ENCODE peak calls at places on chromosomes 6 and 20, in eight cellular contexts. U, K, X, P, M, C, V and B are unnamed samples.

GRCh38 chr6:169827372-169827771 is 76.0 kb downstream of the ERMARD start:
- DNase-seq in U (no peak), K (no peak), X (no peak), P (no peak), M (no peak), C (no peak), V (no peak), B (no peak)

GRCh38 chr6:84979541-84979940 is 215.1 kb upstream of the TBX18 start:
- DNase-seq in U (no peak), K (peak), X (no peak), P (peak), M (no peak), C (no peak), V (peak), B (no peak)

GRCh38 chr6:5333653-5334052 is 72.3 kb downstream of the FARS2 start:
- DNase-seq in U (no peak), K (no peak), X (peak), P (peak), M (no peak), C (peak), V (peak), B (no peak)

GRCh38 chr6:139152088-139152891 is 17.4 kb downstream of the HECA start:
- DNase-seq in U (no peak), K (no peak), X (no peak), P (no peak), M (no peak), C (no peak), V (peak), B (no peak)

GRCh38 chr6:166572370-166573261 is 13.9 kb downstream of the RAMACL start:
- DNase-seq in U (no peak), K (no peak), X (no peak), P (no peak), M (no peak), C (peak), V (peak), B (no peak)

GRCh38 chr6:72649032-72649984 is 27.4 kb downstream of the KCNQ5 start:
- DNase-seq in U (peak), K (peak), X (peak), P (peak), M (no peak), C (peak), V (peak), B (no peak)

GRCh38 chr20:62117362-62117646 is 5.0 kb upstream of the LSM14B start:
- DNase-seq in U (no peak), K (no peak), X (no peak), P (no peak), M (no peak), C (no peak), V (no peak), B (no peak)

GRCh38 chr6:50899306-50899840 is 80.7 kb downstream of the TFAP2B start:
- DNase-seq in U (no peak), K (no peak), X (peak), P (peak), M (no peak), C (no peak), V (no peak), B (no peak)

GRCh38 chr20:44738779-44739477 is 6.7 kb upstream of the KCNK15 start:
- DNase-seq in U (peak), K (no peak), X (no peak), P (peak), M (no peak), C (peak), V (peak), B (no peak)

GRCh38 chr6:106163966-106164877 is 78.1 kb downstream of the PRDM1 start:
- DNase-seq in U (peak), K (peak), X (peak), P (peak), M (peak), C (peak), V (peak), B (peak)

GRCh38 chr20:56249244-56249955 is 868 bp downstream of the MC3R start:
- DNase-seq in U (peak), K (no peak), X (no peak), P (peak), M (no peak), C (no peak), V (no peak), B (no peak)

GRCh38 chr6:42367353-42368011 is 84.2 kb downstream of the TRERF1 start:
- DNase-seq in U (peak), K (no peak), X (no peak), P (peak), M (no peak), C (peak), V (no peak), B (peak)

GRCh38 chr6:7542065-7542877 is 800 bp downstream of the DSP start:
- DNase-seq in U (peak), K (no peak), X (peak), P (peak), M (no peak), C (no peak), V (peak), B (peak)

GRCh38 chr20:23442436-23442835 is 3.0 kb downstream of the CSTL1 start:
- DNase-seq in U (no peak), K (no peak), X (no peak), P (no peak), M (no peak), C (no peak), V (no peak), B (no peak)

GRCh38 chr6:77425676-77426075 is 37.6 kb downstream of the HTR1B start:
- DNase-seq in U (no peak), K (no peak), X (no peak), P (no peak), M (no peak), C (no peak), V (no peak), B (no peak)

GRCh38 chr20:31560900-31561598 is 44.0 kb upstream of the ID1 start:
- DNase-seq in U (no peak), K (no peak), X (peak), P (peak), M (no peak), C (peak), V (peak), B (no peak)

GRCh38 chr6:111614833-111615582 is 9.3 kb upstream of the TRAF3IP2 start:
- DNase-seq in U (no peak), K (no peak), X (no peak), P (no peak), M (no peak), C (no peak), V (no peak), B (no peak)

GRCh38 chr6:26240981-26241770 is 123.8 kb upstream of the BTN3A2 start:
- DNase-seq in U (no peak), K (no peak), X (no peak), P (no peak), M (peak), C (peak), V (peak), B (no peak)

GRCh38 chr20:46122516-46123481 is 4.7 kb downstream of the CD40 start:
- DNase-seq in U (no peak), K (no peak), X (no peak), P (no peak), M (no peak), C (no peak), V (no peak), B (no peak)

GRCh38 chr20:57513199-57513598 is 11.7 kb downstream of the CTCFL start:
- DNase-seq in U (no peak), K (no peak), X (no peak), P (no peak), M (no peak), C (no peak), V (peak), B (no peak)

GRCh38 chr6:8556370-8557018 is 121.1 kb upstream of the SLC35B3 start:
- DNase-seq in U (no peak), K (no peak), X (peak), P (no peak), M (no peak), C (no peak), V (peak), B (no peak)

GRCh38 chr6:45419574-45420082 is 41.9 kb upstream of the SUPT3H start:
- DNase-seq in U (peak), K (no peak), X (no peak), P (no peak), M (peak), C (peak), V (peak), B (peak)

GRCh38 chr6:125255201-125255600 is 46.6 kb downstream of the HDDC2 start:
- DNase-seq in U (no peak), K (no peak), X (no peak), P (no peak), M (no peak), C (no peak), V (no peak), B (no peak)

GRCh38 chr6:148818939-148819575 is 72.2 kb downstream of the UST start:
- DNase-seq in U (no peak), K (peak), X (no peak), P (no peak), M (no peak), C (peak), V (peak), B (no peak)

GRCh38 chr20:58746551-58747399 is 54.2 kb downstream of the NPEPL1 start:
- DNase-seq in U (no peak), K (no peak), X (no peak), P (no peak), M (no peak), C (no peak), V (peak), B (no peak)

GRCh38 chr20:46232575-46232974 is 75.7 kb downstream of the CDH22 start:
- DNase-seq in U (no peak), K (no peak), X (no peak), P (no peak), M (no peak), C (no peak), V (no peak), B (no peak)

GRCh38 chr20:45354423-45355208 is 6.4 kb upstream of the SDC4 start:
- DNase-seq in U (no peak), K (no peak), X (no peak), P (no peak), M (no peak), C (no peak), V (peak), B (no peak)

GRCh38 chr20:32482251-32483220 is 102.6 kb downstream of the NOL4L start:
- DNase-seq in U (peak), K (no peak), X (no peak), P (peak), M (no peak), C (no peak), V (no peak), B (peak)

GRCh38 chr6:104940881-104941693 is 15.8 kb upstream of the LIN28B start:
- DNase-seq in U (peak), K (no peak), X (no peak), P (peak), M (no peak), C (no peak), V (peak), B (no peak)

GRCh38 chr6:39808934-39809333 is 16.8 kb downstream of the DAAM2 start:
- DNase-seq in U (no peak), K (no peak), X (no peak), P (no peak), M (no peak), C (no peak), V (peak), B (no peak)

GRCh38 chr20:58228484-58229197 is at the start of gene ANKRD60:
- DNase-seq in U (no peak), K (no peak), X (no peak), P (peak), M (peak), C (no peak), V (peak), B (peak)

GRCh38 chr6:121858976-121859375 is 423.5 kb downstream of the GJA1 start:
- DNase-seq in U (no peak), K (no peak), X (no peak), P (no peak), M (no peak), C (no peak), V (no peak), B (no peak)

GRCh38 chr6:167761794-167762258 is 64.9 kb upstream of the AFDN start:
- DNase-seq in U (no peak), K (no peak), X (no peak), P (no peak), M (no peak), C (no peak), V (no peak), B (no peak)